ENCODE peak calls at places on chromosomes 3 and 15, in five cellular contexts. Y, N, T, B and M are unnamed samples.

GRCh38 chr15:90660195-90660995 is 56.8 kb upstream of the BLM start:
- DNase-seq in Y (peak), N (peak), T (peak), B (no peak), M (no peak)

GRCh38 chr3:133301194-133301593 is 98.7 kb upstream of the BFSP2 start:
- DNase-seq in Y (no peak), N (no peak), T (peak), B (no peak), M (no peak)

GRCh38 chr3:146747928-146748327 is 142.8 kb upstream of the PLSCR5 start:
- DNase-seq in Y (no peak), N (no peak), T (peak), B (no peak), M (no peak)

GRCh38 chr3:18657858-18658820 is 233.0 kb upstream of the SATB1 start:
- DNase-seq in Y (no peak), N (no peak), T (no peak), B (no peak), M (no peak)

GRCh38 chr3:100710355-100711198 is 1.3 kb downstream of the TFG start:
- DNase-seq in Y (no peak), N (peak), T (peak), B (no peak), M (no peak)

GRCh38 chr3:72245183-72245811 is 460.3 kb upstream of the PROK2 start:
- DNase-seq in Y (no peak), N (no peak), T (no peak), B (peak), M (no peak)

GRCh38 chr3:29937185-29937584 is 656.3 kb downstream of the RBMS3 start:
- DNase-seq in Y (no peak), N (no peak), T (peak), B (no peak), M (no peak)

GRCh38 chr3:109731639-109732473 is 394.5 kb upstream of the DPPA4 start:
- DNase-seq in Y (peak), N (peak), T (peak), B (no peak), M (peak)

GRCh38 chr3:133384331-133385027 is 15.4 kb upstream of the BFSP2 start:
- DNase-seq in Y (no peak), N (peak), T (peak), B (peak), M (peak)

GRCh38 chr15:64004582-64004981 is 41.7 kb downstream of the DAPK2 start:
- DNase-seq in Y (no peak), N (no peak), T (no peak), B (no peak), M (no peak)

GRCh38 chr15:32657198-32657886 is 15.8 kb downstream of the SCG5 start:
- DNase-seq in Y (no peak), N (peak), T (no peak), B (no peak), M (no peak)

GRCh38 chr3:184417619-184418327 is 37.9 kb downstream of the CHRD start:
- DNase-seq in Y (peak), N (peak), T (peak), B (peak), M (peak)

GRCh38 chr3:161913786-161914389 is 417.3 kb downstream of the OTOL1 start:
- DNase-seq in Y (no peak), N (no peak), T (peak), B (no peak), M (no peak)

DNA sequence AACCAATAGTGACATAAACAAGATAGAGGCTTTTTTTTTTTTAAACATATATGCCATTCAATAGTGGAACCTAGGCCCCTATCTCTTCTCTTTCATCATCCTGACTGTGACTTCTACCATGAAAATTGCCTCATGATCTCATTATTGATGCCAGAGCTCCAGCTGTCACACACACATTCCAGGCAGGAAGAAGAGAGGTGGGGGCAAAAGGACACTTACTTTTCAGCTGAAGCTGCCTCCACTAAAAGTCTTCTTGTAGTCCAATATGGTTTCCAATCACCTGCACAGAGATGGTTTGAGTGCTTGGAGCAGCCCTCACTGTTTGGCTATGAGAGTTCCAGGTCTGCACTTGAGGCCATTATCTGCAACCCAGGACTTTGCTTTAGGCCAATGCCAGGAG is 45.0 kb downstream of the CLEC3B start:
- DNase-seq in Y (no peak), N (no peak), T (no peak), B (no peak), M (no peak)
- TF ChIP-seq CTCF in Y (no peak), N (no peak), T (no peak), B (no peak), M (no peak)

GRCh38 chr3:33732394-33732793 is 14.3 kb upstream of the CLASP2 start:
- DNase-seq in Y (no peak), N (no peak), T (no peak), B (no peak), M (no peak)
- TF ChIP-seq CTCF in Y (peak), N (peak), T (peak), B (no peak), M (peak)

GRCh38 chr3:168865022-168865551 is 769.4 kb upstream of the GOLIM4 start:
- DNase-seq in Y (no peak), N (peak), T (no peak), B (no peak), M (no peak)
- TF ChIP-seq CTCF in Y (peak), N (peak), T (peak), B (peak), M (peak)

DNA sequence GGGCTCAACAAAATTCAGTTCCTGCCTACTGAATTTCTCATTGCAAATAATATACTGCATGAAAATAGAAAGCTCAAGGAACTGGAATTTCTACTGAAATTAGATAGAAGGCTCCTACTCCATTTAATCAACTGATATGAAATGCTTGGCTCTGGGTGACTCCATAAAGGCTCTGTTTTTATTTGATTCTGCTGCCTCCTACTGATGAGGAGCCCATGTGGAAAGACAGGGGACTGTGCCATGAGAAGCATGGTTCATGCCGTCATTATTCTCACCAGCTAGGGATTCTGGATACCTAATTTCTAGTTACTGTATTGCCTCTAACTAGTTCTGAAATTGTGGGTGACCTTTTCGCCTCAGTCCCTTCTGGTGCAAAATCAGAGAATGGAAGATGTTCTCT is 366.2 kb upstream of the DPH6 start:
- DNase-seq in Y (no peak), N (no peak), T (no peak), B (no peak), M (no peak)
- TF ChIP-seq CTCF in Y (no peak), N (no peak), T (peak), B (peak), M (no peak)